ENCODE peak calls at places on chromosomes 3 and 15, in nine cellular contexts. A, D, Q, M, W, P, L, J and U are unnamed samples.

GRCh38 chr3:61053781-61054496 is 197.3 kb downstream of the FHIT start:
- DNase-seq in A (no peak), D (no peak), Q (no peak), M (no peak), W (no peak), P (no peak), L (peak; percentile 7), J (no peak), U (no peak)

GRCh38 chr15:23734856-23735255 is 47.8 kb upstream of the NDN start:
- DNase-seq in A (no peak), D (no peak), Q (no peak), M (no peak), W (no peak), P (no peak), L (no peak), J (no peak), U (no peak)

GRCh38 chr3:9815986-9816385 is 5.9 kb downstream of the TTLL3 start:
- DNase-seq in A (no peak), D (no peak), Q (no peak), M (no peak), W (no peak), P (no peak), L (no peak), J (no peak), U (no peak)

GRCh38 chr3:35042210-35042960 is 596.9 kb upstream of the ARPP21 start:
- DNase-seq in A (no peak), D (no peak), Q (no peak), M (no peak), W (no peak), P (no peak), L (no peak), J (peak; percentile 8), U (no peak)

GRCh38 chr3:79085166-79085565 is 682.6 kb downstream of the ROBO1 start:
- DNase-seq in A (no peak), D (no peak), Q (no peak), M (no peak), W (no peak), P (no peak), L (no peak), J (no peak), U (no peak)

GRCh38 chr15:38514601-38515000 is 50.0 kb downstream of the RASGRP1 start:
- DNase-seq in A (peak; percentile 74), D (no peak), Q (no peak), M (no peak), W (no peak), P (no peak), L (no peak), J (no peak), U (no peak)

GRCh38 chr3:128679338-128679737 is 28.7 kb upstream of the RPN1 start:
- DNase-seq in A (no peak), D (no peak), Q (no peak), M (no peak), W (no peak), P (no peak), L (no peak), J (no peak), U (no peak)

GRCh38 chr15:63530235-63530634 is 25.8 kb downstream of the USP3 start:
- DNase-seq in A (no peak), D (no peak), Q (no peak), M (no peak), W (no peak), P (no peak), L (no peak), J (no peak), U (no peak)

GRCh38 chr3:37453393-37454391 is 279.3 kb upstream of the LRRFIP2 start:
- DNase-seq in A (no peak), D (peak; percentile 12), Q (peak; percentile 83), M (peak; percentile 41), W (peak; percentile 70), P (no peak), L (peak; percentile 10), J (peak; percentile 40), U (peak; percentile 78)

GRCh38 chr3:149596136-149596770 is 61.6 kb downstream of the WWTR1 start:
- DNase-seq in A (no peak), D (no peak), Q (no peak), M (no peak), W (no peak), P (no peak), L (no peak), J (no peak), U (no peak)

GRCh38 chr3:195069501-195070251 is 201.3 kb downstream of the XXYLT1 start:
- DNase-seq in A (no peak), D (no peak), Q (peak; percentile 50), M (no peak), W (no peak), P (no peak), L (no peak), J (peak; percentile 6), U (peak; percentile 65)

GRCh38 chr3:171115667-171116066 is 89.1 kb upstream of the SLC2A2 start:
- DNase-seq in A (peak; percentile 5), D (no peak), Q (no peak), M (no peak), W (no peak), P (no peak), L (no peak), J (no peak), U (no peak)

GRCh38 chr3:188156051-188156450 is 2.1 kb downstream of the LPP start:
- DNase-seq in A (no peak), D (no peak), Q (no peak), M (no peak), W (no peak), P (no peak), L (no peak), J (no peak), U (no peak)

GRCh38 chr3:188151438-188151837 is 2.5 kb upstream of the LPP start:
- DNase-seq in A (no peak), D (no peak), Q (no peak), M (no peak), W (no peak), P (no peak), L (no peak), J (no peak), U (no peak)

GRCh38 chr3:188154758-188155574 is 1.0 kb downstream of the LPP start:
- DNase-seq in A (no peak), D (no peak), Q (no peak), M (no peak), W (no peak), P (no peak), L (no peak), J (peak; percentile 49), U (no peak)

GRCh38 chr3:188152660-188153497 is 1.1 kb upstream of the LPP start:
- DNase-seq in A (no peak), D (no peak), Q (peak; percentile 81), M (peak; percentile 49), W (peak; percentile 44), P (peak; percentile 64), L (no peak), J (peak; percentile 59), U (peak; percentile 87)

GRCh38 chr3:188153498-188153948 is 434 bp upstream of the LPP start:
- DNase-seq in A (no peak), D (no peak), Q (peak; percentile 97), M (peak; percentile 85), W (peak; percentile 89), P (peak; percentile 87), L (peak; percentile 88), J (peak; percentile 83), U (peak; percentile 87)
- TF ChIP-seq POLR2AphosphoS5 in A (no peak), D (no peak), Q (peak; percentile 70), M (peak; percentile 85), W (peak; percentile 36), P (no peak), L (peak; percentile 33), J (peak; percentile 80), U (peak; percentile 48)

DNA sequence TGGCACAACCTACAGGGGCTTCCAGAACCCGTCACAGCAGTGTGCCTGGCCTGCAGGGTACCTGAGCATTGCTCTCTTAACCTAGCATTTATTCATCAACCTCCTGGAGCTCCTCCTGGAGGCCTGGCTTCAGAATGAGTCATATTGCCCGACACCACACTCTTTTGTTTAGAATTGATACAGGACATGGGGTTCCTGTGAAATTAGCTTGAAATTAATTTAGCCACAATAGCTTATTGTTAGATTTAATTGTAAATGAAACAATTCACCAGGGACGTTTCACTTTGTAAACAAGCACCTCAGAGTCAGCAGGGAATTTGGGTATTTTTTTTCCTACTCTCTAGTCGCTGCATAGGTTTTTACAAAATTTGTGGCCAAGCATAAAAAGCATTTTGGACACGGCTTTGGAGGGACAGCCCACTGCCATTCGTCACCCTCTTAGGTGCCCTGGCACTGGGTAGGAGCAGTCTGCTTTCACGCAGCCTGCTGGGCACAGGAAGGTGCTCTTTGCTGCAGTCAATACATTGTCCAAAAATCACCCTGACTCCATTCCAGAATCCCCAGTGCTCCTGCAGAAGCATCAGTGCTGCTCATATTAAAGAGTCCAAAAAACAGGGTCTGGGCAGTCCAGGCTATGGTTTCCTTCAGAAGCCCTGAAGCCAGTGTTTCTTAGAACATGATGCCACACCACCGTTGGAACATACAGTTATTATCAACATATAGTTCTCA is 60.8 kb upstream of the MEF2A start:
- DNase-seq in A (no peak), D (no peak), Q (no peak), M (no peak), W (no peak), P (no peak), L (peak; percentile 25), J (no peak), U (no peak)
- TF ChIP-seq EP300 in A (peak; percentile 52), D (no peak), Q (no peak), M (no peak), W (no peak), P (no peak), L (no peak), J (no peak), U (no peak)

GRCh38 chr15:69317392-69317841 is 18.7 kb downstream of the PAQR5 start:
- DNase-seq in A (no peak), D (no peak), Q (no peak), M (no peak), W (no peak), P (no peak), L (no peak), J (peak; percentile 68), U (no peak)
- TF ChIP-seq POLR2A in A (no peak), D (no peak), Q (peak; percentile 36), M (no peak), W (no peak), P (no peak), L (no peak), J (peak; percentile 77), U (no peak)

GRCh38 chr3:188134079-188134478 is 19.9 kb upstream of the LPP start:
- DNase-seq in A (no peak), D (no peak), Q (no peak), M (no peak), W (no peak), P (no peak), L (no peak), J (no peak), U (no peak)

GRCh38 chr3:188134856-188135255 is 19.1 kb upstream of the LPP start:
- DNase-seq in A (no peak), D (no peak), Q (no peak), M (no peak), W (no peak), P (no peak), L (peak; percentile 56), J (no peak), U (no peak)

GRCh38 chr3:188133219-188133618 is 20.7 kb upstream of the LPP start:
- DNase-seq in A (no peak), D (no peak), Q (no peak), M (no peak), W (no peak), P (no peak), L (no peak), J (no peak), U (no peak)

GRCh38 chr3:188135271-188135670 is 18.7 kb upstream of the LPP start:
- DNase-seq in A (no peak), D (no peak), Q (no peak), M (no peak), W (no peak), P (no peak), L (no peak), J (no peak), U (no peak)

GRCh38 chr3:188133646-188134045 is 20.3 kb upstream of the LPP start:
- DNase-seq in A (no peak), D (no peak), Q (no peak), M (no peak), W (no peak), P (no peak), L (no peak), J (no peak), U (no peak)
- TF ChIP-seq POLR2AphosphoS5 in A (no peak), D (no peak), Q (no peak), M (no peak), W (no peak), P (no peak), L (no peak), J (no peak), U (no peak)